ENCODE peak calls at places on chromosome 17, in eight cellular contexts. One of them, this sample, is unnamed.

GRCh38 chr17:52383493-52384100 is 225.1 kb upstream of the CA10 start:
- DNase-seq in foreskin fibroblast: no peak
- DNase-seq in endodermal cell: peak
- DNase-seq in adrenal gland: peak
- DNase-seq in fibroblast of villous mesenchyme: peak
- DNase-seq in Panc1: peak
- DNase-seq in upper lobe of right lung: no peak
- DNase-seq in tibial artery: no peak
- DNase-seq in this sample: no peak

GRCh38 chr17:18108400-18109312 is at the start of gene MYO15A:
- DNase-seq in tibial artery: no peak
- DNase-seq in upper lobe of right lung: no peak
- DNase-seq in fibroblast of villous mesenchyme: no peak
- DNase-seq in Panc1: no peak
- DNase-seq in foreskin fibroblast: no peak
- DNase-seq in adrenal gland: no peak
- DNase-seq in endodermal cell: no peak
- DNase-seq in this sample: no peak

GRCh38 chr17:43330876-43331639 is 67.7 kb upstream of the ARL4D start:
- DNase-seq in upper lobe of right lung: no peak
- DNase-seq in foreskin fibroblast: no peak
- DNase-seq in Panc1: no peak
- DNase-seq in fibroblast of villous mesenchyme: peak
- DNase-seq in adrenal gland: no peak
- DNase-seq in tibial artery: no peak
- DNase-seq in endodermal cell: no peak
- DNase-seq in this sample: no peak

GRCh38 chr17:46782250-46782953 is 36.1 kb downstream of the WNT3 start:
- DNase-seq in endodermal cell: peak
- DNase-seq in upper lobe of right lung: peak
- DNase-seq in foreskin fibroblast: no peak
- DNase-seq in Panc1: no peak
- DNase-seq in tibial artery: no peak
- DNase-seq in fibroblast of villous mesenchyme: peak
- DNase-seq in adrenal gland: peak
- DNase-seq in this sample: no peak

GRCh38 chr17:47850373-47850691 is 631 bp downstream of the SP6 start:
- DNase-seq in Panc1: no peak
- DNase-seq in fibroblast of villous mesenchyme: no peak
- DNase-seq in upper lobe of right lung: no peak
- DNase-seq in foreskin fibroblast: no peak
- DNase-seq in adrenal gland: no peak
- DNase-seq in tibial artery: no peak
- DNase-seq in endodermal cell: no peak
- DNase-seq in this sample: no peak

GRCh38 chr17:4950757-4951204 is at the start of gene ENO3:
- DNase-seq in foreskin fibroblast: no peak
- DNase-seq in upper lobe of right lung: no peak
- DNase-seq in endodermal cell: peak
- DNase-seq in Panc1: no peak
- DNase-seq in tibial artery: no peak
- DNase-seq in fibroblast of villous mesenchyme: no peak
- DNase-seq in adrenal gland: no peak
- DNase-seq in this sample: no peak

GRCh38 chr17:28760987-28761562 is 17.3 kb downstream of the TRAF4 start:
- DNase-seq in adrenal gland: peak
- DNase-seq in foreskin fibroblast: peak
- DNase-seq in Panc1: no peak
- DNase-seq in upper lobe of right lung: peak
- DNase-seq in tibial artery: no peak
- DNase-seq in endodermal cell: peak
- DNase-seq in fibroblast of villous mesenchyme: peak
- DNase-seq in this sample: no peak

GRCh38 chr17:16352303-16352837 is 899 bp downstream of the CENPV start:
- DNase-seq in foreskin fibroblast: peak
- DNase-seq in tibial artery: no peak
- DNase-seq in fibroblast of villous mesenchyme: peak
- DNase-seq in endodermal cell: peak
- DNase-seq in Panc1: no peak
- DNase-seq in adrenal gland: peak
- DNase-seq in upper lobe of right lung: peak
- DNase-seq in this sample: no peak

GRCh38 chr17:40699359-40699758 is 4.2 kb downstream of the KRT24 start:
- DNase-seq in endodermal cell: no peak
- DNase-seq in Panc1: no peak
- DNase-seq in foreskin fibroblast: no peak
- DNase-seq in fibroblast of villous mesenchyme: no peak
- DNase-seq in upper lobe of right lung: no peak
- DNase-seq in adrenal gland: no peak
- DNase-seq in tibial artery: no peak
- DNase-seq in this sample: no peak

GRCh38 chr17:7782237-7782636 is 51.8 kb upstream of the KDM6B start:
- DNase-seq in Panc1: no peak
- DNase-seq in tibial artery: no peak
- DNase-seq in fibroblast of villous mesenchyme: peak
- DNase-seq in endodermal cell: no peak
- DNase-seq in adrenal gland: no peak
- DNase-seq in foreskin fibroblast: peak
- DNase-seq in upper lobe of right lung: no peak
- DNase-seq in this sample: no peak
- TF ChIP-seq CTCF in Panc1: no peak
- TF ChIP-seq CTCF in tibial artery: no peak
- TF ChIP-seq CTCF in fibroblast of villous mesenchyme: peak
- TF ChIP-seq CTCF in endodermal cell: peak
- TF ChIP-seq CTCF in adrenal gland: peak
- TF ChIP-seq CTCF in foreskin fibroblast: peak
- TF ChIP-seq CTCF in upper lobe of right lung: no peak
- TF ChIP-seq CTCF in this sample: no peak

GRCh38 chr17:59950049-59950448 is 14.5 kb downstream of the RNFT1 start:
- DNase-seq in adrenal gland: no peak
- DNase-seq in fibroblast of villous mesenchyme: no peak
- DNase-seq in foreskin fibroblast: no peak
- DNase-seq in Panc1: no peak
- DNase-seq in upper lobe of right lung: no peak
- DNase-seq in endodermal cell: no peak
- DNase-seq in tibial artery: no peak
- DNase-seq in this sample: no peak
- TF ChIP-seq CTCF in adrenal gland: no peak
- TF ChIP-seq CTCF in fibroblast of villous mesenchyme: no peak
- TF ChIP-seq CTCF in foreskin fibroblast: no peak
- TF ChIP-seq CTCF in Panc1: no peak
- TF ChIP-seq CTCF in upper lobe of right lung: no peak
- TF ChIP-seq CTCF in endodermal cell: no peak
- TF ChIP-seq CTCF in tibial artery: no peak
- TF ChIP-seq CTCF in this sample: no peak

GRCh38 chr17:21119945-21120249 is 6.9 kb upstream of the DHRS7B start:
- DNase-seq in endodermal cell: no peak
- DNase-seq in tibial artery: no peak
- DNase-seq in upper lobe of right lung: no peak
- DNase-seq in Panc1: no peak
- DNase-seq in adrenal gland: no peak
- DNase-seq in foreskin fibroblast: no peak
- DNase-seq in fibroblast of villous mesenchyme: no peak
- DNase-seq in this sample: no peak
- TF ChIP-seq CTCF in endodermal cell: no peak
- TF ChIP-seq CTCF in tibial artery: no peak
- TF ChIP-seq CTCF in upper lobe of right lung: no peak
- TF ChIP-seq CTCF in Panc1: peak
- TF ChIP-seq CTCF in adrenal gland: no peak
- TF ChIP-seq CTCF in foreskin fibroblast: no peak
- TF ChIP-seq CTCF in fibroblast of villous mesenchyme: no peak
- TF ChIP-seq CTCF in this sample: no peak

DNA sequence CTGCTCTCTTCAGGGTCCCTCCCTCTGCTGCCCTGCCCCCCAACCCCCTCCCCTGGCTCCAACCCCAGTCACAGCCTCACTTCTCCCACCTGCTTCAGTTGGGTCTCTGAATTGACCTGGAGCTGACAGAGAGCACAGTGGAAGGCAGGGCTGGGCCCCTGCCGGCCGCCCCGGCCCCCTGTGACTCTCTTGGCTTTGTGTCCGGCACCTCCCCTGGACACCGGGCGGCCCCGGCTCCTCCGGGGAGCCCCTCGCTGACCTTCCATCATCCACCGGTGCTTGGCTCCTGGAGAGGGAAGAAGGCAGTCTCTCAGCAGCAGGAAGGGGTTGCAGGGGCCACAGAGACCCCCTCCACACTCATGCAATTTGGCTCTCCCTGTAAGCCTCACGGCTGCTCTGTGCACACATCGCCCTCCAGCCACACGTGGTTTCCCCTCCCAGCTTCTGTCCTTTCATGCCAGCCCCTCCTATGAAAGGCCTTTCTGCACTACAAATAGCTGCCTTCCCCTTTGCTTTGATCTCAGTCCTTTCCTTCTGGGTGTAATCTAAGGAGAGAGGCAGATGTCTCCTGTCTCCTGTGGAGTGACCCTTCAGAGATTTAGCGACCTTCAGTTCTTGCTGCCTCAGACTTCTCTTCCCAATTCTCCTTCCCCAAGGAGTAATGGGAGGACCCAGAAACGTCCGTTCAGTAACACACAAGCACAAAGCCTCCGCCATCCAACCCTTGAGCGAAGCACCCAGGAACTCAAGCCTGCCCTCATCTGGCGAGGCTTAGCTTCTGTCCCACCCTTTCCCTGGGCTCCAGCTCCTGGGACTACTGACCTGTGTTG is 8.3 kb downstream of the NKIRAS2 start:
- DNase-seq in fibroblast of villous mesenchyme: no peak
- DNase-seq in foreskin fibroblast: no peak
- DNase-seq in endodermal cell: peak
- DNase-seq in tibial artery: no peak
- DNase-seq in Panc1: no peak
- DNase-seq in upper lobe of right lung: no peak
- DNase-seq in adrenal gland: no peak
- DNase-seq in this sample: no peak
- TF ChIP-seq CTCF in fibroblast of villous mesenchyme: peak
- TF ChIP-seq CTCF in foreskin fibroblast: no peak
- TF ChIP-seq CTCF in endodermal cell: peak
- TF ChIP-seq CTCF in tibial artery: no peak
- TF ChIP-seq CTCF in Panc1: peak
- TF ChIP-seq CTCF in upper lobe of right lung: peak
- TF ChIP-seq CTCF in adrenal gland: no peak
- TF ChIP-seq CTCF in this sample: no peak

GRCh38 chr17:75845058-75845711 is 981 bp upstream of the UNC13D start:
- DNase-seq in adrenal gland: peak
- DNase-seq in tibial artery: peak
- DNase-seq in upper lobe of right lung: peak
- DNase-seq in Panc1: peak
- DNase-seq in fibroblast of villous mesenchyme: peak
- DNase-seq in endodermal cell: peak
- DNase-seq in foreskin fibroblast: peak
- DNase-seq in this sample: no peak
- TF ChIP-seq CTCF in adrenal gland: peak
- TF ChIP-seq CTCF in tibial artery: peak
- TF ChIP-seq CTCF in upper lobe of right lung: peak
- TF ChIP-seq CTCF in Panc1: peak
- TF ChIP-seq CTCF in fibroblast of villous mesenchyme: peak
- TF ChIP-seq CTCF in endodermal cell: peak
- TF ChIP-seq CTCF in foreskin fibroblast: peak
- TF ChIP-seq CTCF in this sample: peak

GRCh38 chr17:80961516-80961915 is 30.1 kb upstream of the CHMP6 start:
- DNase-seq in upper lobe of right lung: no peak
- DNase-seq in adrenal gland: no peak
- DNase-seq in tibial artery: no peak
- DNase-seq in fibroblast of villous mesenchyme: no peak
- DNase-seq in Panc1: no peak
- DNase-seq in foreskin fibroblast: no peak
- DNase-seq in endodermal cell: no peak
- DNase-seq in this sample: no peak
- TF ChIP-seq CTCF in upper lobe of right lung: no peak
- TF ChIP-seq CTCF in adrenal gland: no peak
- TF ChIP-seq CTCF in tibial artery: no peak
- TF ChIP-seq CTCF in fibroblast of villous mesenchyme: no peak
- TF ChIP-seq CTCF in Panc1: no peak
- TF ChIP-seq CTCF in foreskin fibroblast: no peak
- TF ChIP-seq CTCF in endodermal cell: peak
- TF ChIP-seq CTCF in this sample: no peak

GRCh38 chr17:60637683-60638082 is 37.7 kb downstream of the PPM1D start:
- DNase-seq in tibial artery: no peak
- DNase-seq in fibroblast of villous mesenchyme: no peak
- DNase-seq in foreskin fibroblast: no peak
- DNase-seq in adrenal gland: no peak
- DNase-seq in endodermal cell: no peak
- DNase-seq in upper lobe of right lung: no peak
- DNase-seq in Panc1: no peak
- DNase-seq in this sample: no peak

GRCh38 chr17:60639019-60639330 is 38.7 kb upstream of the BCAS3 start:
- DNase-seq in Panc1: no peak
- DNase-seq in fibroblast of villous mesenchyme: no peak
- DNase-seq in endodermal cell: no peak
- DNase-seq in adrenal gland: no peak
- DNase-seq in foreskin fibroblast: no peak
- DNase-seq in tibial artery: no peak
- DNase-seq in upper lobe of right lung: no peak
- DNase-seq in this sample: no peak

GRCh38 chr17:60641126-60641525 is 36.5 kb upstream of the BCAS3 start:
- DNase-seq in adrenal gland: no peak
- DNase-seq in fibroblast of villous mesenchyme: no peak
- DNase-seq in tibial artery: no peak
- DNase-seq in upper lobe of right lung: no peak
- DNase-seq in Panc1: no peak
- DNase-seq in foreskin fibroblast: peak
- DNase-seq in endodermal cell: no peak
- DNase-seq in this sample: no peak

GRCh38 chr17:60641810-60642220 is 35.8 kb upstream of the BCAS3 start:
- DNase-seq in Panc1: peak
- DNase-seq in fibroblast of villous mesenchyme: peak
- DNase-seq in upper lobe of right lung: no peak
- DNase-seq in tibial artery: peak
- DNase-seq in foreskin fibroblast: peak
- DNase-seq in endodermal cell: peak
- DNase-seq in adrenal gland: peak
- DNase-seq in this sample: no peak

DNA sequence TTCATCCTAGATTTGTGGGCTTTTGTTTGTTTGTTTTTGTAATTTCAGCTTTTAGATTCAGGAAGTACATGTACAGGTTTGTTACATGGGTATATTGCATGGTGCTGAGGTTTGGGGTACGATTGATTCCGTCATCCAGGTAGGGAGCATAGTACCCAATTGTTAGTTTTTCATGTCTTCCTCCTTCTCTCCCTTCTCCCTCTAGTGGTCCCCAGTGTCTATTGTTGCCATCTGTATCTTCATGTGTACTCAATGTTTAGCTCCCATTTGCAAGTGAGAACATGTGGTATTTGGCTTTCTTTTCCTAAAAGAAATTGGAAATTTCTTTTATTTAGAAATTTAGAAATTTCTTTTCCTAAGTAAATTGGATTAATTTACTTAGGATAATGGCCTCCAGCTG is 37.1 kb upstream of the BCAS3 start:
- DNase-seq in upper lobe of right lung: no peak
- DNase-seq in tibial artery: no peak
- DNase-seq in foreskin fibroblast: no peak
- DNase-seq in fibroblast of villous mesenchyme: peak
- DNase-seq in Panc1: no peak
- DNase-seq in endodermal cell: no peak
- DNase-seq in adrenal gland: no peak
- DNase-seq in this sample: no peak
- TF ChIP-seq CTCF in upper lobe of right lung: peak
- TF ChIP-seq CTCF in tibial artery: no peak
- TF ChIP-seq CTCF in foreskin fibroblast: peak
- TF ChIP-seq CTCF in fibroblast of villous mesenchyme: peak
- TF ChIP-seq CTCF in Panc1: peak
- TF ChIP-seq CTCF in endodermal cell: peak
- TF ChIP-seq CTCF in adrenal gland: no peak
- TF ChIP-seq CTCF in this sample: no peak

This sample was measured in omental fat pad.